ENCODE peak calls at places on chromosomes 11 and 22, in eight cellular contexts. One of them, this sample, is unnamed.

GRCh38 chr11:130209944-130210854 is 50.6 kb downstream of the ST14 start:
- DNase-seq in stomach: peak
- DNase-seq in body of pancreas: no peak
- DNase-seq in heart left ventricle: no peak
- DNase-seq in GM12892: no peak
- DNase-seq in ovary: no peak
- DNase-seq in A549: no peak
- DNase-seq in IMR-90: no peak
- DNase-seq in this sample: no peak

GRCh38 chr22:44702479-44703219 is 645 bp downstream of the PRR5 start:
- DNase-seq in stomach: peak
- DNase-seq in body of pancreas: peak
- DNase-seq in heart left ventricle: no peak
- DNase-seq in GM12892: no peak
- DNase-seq in ovary: peak
- DNase-seq in A549: no peak
- DNase-seq in IMR-90: peak
- DNase-seq in this sample: no peak

GRCh38 chr22:49930596-49931412 is 12.4 kb downstream of the CRELD2 start:
- DNase-seq in stomach: peak
- DNase-seq in body of pancreas: peak
- DNase-seq in heart left ventricle: no peak
- DNase-seq in GM12892: no peak
- DNase-seq in ovary: peak
- DNase-seq in A549: peak
- DNase-seq in IMR-90: peak
- DNase-seq in this sample: peak

GRCh38 chr22:22912722-22913253 is 25.2 kb downstream of the IGLL5 start:
- DNase-seq in stomach: no peak
- DNase-seq in body of pancreas: no peak
- DNase-seq in heart left ventricle: peak
- DNase-seq in GM12892: no peak
- DNase-seq in ovary: no peak
- DNase-seq in A549: no peak
- DNase-seq in IMR-90: no peak
- DNase-seq in this sample: no peak

GRCh38 chr11:23856654-23857053 is 640.2 kb upstream of the LUZP2 start:
- DNase-seq in stomach: no peak
- DNase-seq in body of pancreas: no peak
- DNase-seq in heart left ventricle: no peak
- DNase-seq in GM12892: no peak
- DNase-seq in ovary: no peak
- DNase-seq in A549: no peak
- DNase-seq in IMR-90: peak
- DNase-seq in this sample: no peak

GRCh38 chr22:31284756-31285155 is 7.5 kb downstream of the PIK3IP1 start:
- DNase-seq in stomach: no peak
- DNase-seq in body of pancreas: no peak
- DNase-seq in heart left ventricle: no peak
- DNase-seq in GM12892: no peak
- DNase-seq in ovary: no peak
- DNase-seq in A549: no peak
- DNase-seq in IMR-90: no peak
- DNase-seq in this sample: no peak

GRCh38 chr22:50250555-50251471 is at the start of gene HDAC10:
- DNase-seq in stomach: peak
- DNase-seq in body of pancreas: peak
- DNase-seq in heart left ventricle: peak
- DNase-seq in GM12892: peak
- DNase-seq in ovary: peak
- DNase-seq in A549: peak
- DNase-seq in IMR-90: peak
- DNase-seq in this sample: peak

GRCh38 chr11:20162824-20163777 is 2.8 kb upstream of the DBX1 start:
- DNase-seq in stomach: no peak
- DNase-seq in body of pancreas: no peak
- DNase-seq in heart left ventricle: no peak
- DNase-seq in GM12892: no peak
- DNase-seq in ovary: no peak
- DNase-seq in A549: peak
- DNase-seq in IMR-90: peak
- DNase-seq in this sample: no peak

GRCh38 chr11:78812513-78813293 is 238.0 kb upstream of the NARS2 start:
- DNase-seq in stomach: no peak
- DNase-seq in body of pancreas: peak
- DNase-seq in heart left ventricle: no peak
- DNase-seq in GM12892: no peak
- DNase-seq in ovary: no peak
- DNase-seq in A549: no peak
- DNase-seq in IMR-90: peak
- DNase-seq in this sample: no peak

GRCh38 chr11:58770627-58771457 is 39.1 kb upstream of the GLYAT start:
- DNase-seq in stomach: no peak
- DNase-seq in body of pancreas: no peak
- DNase-seq in heart left ventricle: no peak
- DNase-seq in GM12892: no peak
- DNase-seq in ovary: no peak
- DNase-seq in A549: peak
- DNase-seq in IMR-90: peak
- DNase-seq in this sample: peak

GRCh38 chr11:131910491-131911387 is 540.3 kb downstream of the NTM start:
- DNase-seq in stomach: no peak
- DNase-seq in body of pancreas: no peak
- DNase-seq in heart left ventricle: no peak
- DNase-seq in GM12892: peak
- DNase-seq in ovary: no peak
- DNase-seq in A549: peak
- DNase-seq in IMR-90: peak
- DNase-seq in this sample: no peak

DNA sequence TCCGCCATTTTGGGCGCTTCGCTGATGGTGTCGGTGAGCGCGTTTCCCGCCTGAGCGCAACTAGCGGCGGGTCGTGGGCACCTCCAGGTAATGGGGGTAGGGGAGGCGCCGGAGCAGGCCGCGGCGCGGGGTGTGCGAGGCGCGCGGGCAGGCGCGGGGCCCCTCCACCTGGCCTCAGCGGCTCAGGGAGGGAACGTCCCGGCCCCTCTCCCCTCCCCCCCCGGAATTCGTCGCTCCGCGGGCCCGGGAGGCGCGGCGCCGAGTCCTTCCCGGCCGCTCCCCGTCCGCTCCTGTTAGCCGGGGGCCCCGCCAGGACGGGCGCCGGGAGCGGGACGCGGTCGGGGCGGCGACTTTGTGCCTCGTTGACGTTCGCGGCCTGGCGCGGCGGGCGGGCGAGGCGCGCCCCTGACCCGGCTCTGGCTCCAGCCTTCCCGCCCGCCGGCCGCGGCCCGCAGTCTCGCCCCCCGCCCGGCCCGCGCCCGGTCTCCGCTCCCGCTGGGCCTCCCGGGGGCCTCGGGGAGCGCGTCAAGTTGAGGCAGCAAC is at the start of gene PPP6R3:
- DNase-seq in stomach: no peak
- DNase-seq in body of pancreas: no peak
- DNase-seq in heart left ventricle: no peak
- DNase-seq in GM12892: no peak
- DNase-seq in ovary: no peak
- DNase-seq in A549: no peak
- DNase-seq in IMR-90: no peak
- DNase-seq in this sample: no peak
- TF ChIP-seq POLR2A in stomach: no peak
- TF ChIP-seq POLR2A in body of pancreas: peak
- TF ChIP-seq POLR2A in heart left ventricle: no peak
- TF ChIP-seq POLR2A in GM12892: peak
- TF ChIP-seq POLR2A in ovary: peak
- TF ChIP-seq POLR2A in A549: peak
- TF ChIP-seq POLR2A in IMR-90: peak
- TF ChIP-seq POLR2A in this sample: peak

GRCh38 chr11:1988667-1989317 is 8.8 kb downstream of the H19 start:
- DNase-seq in stomach: no peak
- DNase-seq in body of pancreas: peak
- DNase-seq in heart left ventricle: peak
- DNase-seq in GM12892: no peak
- DNase-seq in ovary: peak
- DNase-seq in A549: peak
- DNase-seq in IMR-90: no peak
- DNase-seq in this sample: no peak
- TF ChIP-seq POLR2A in stomach: no peak
- TF ChIP-seq POLR2A in body of pancreas: no peak
- TF ChIP-seq POLR2A in heart left ventricle: no peak
- TF ChIP-seq POLR2A in GM12892: no peak
- TF ChIP-seq POLR2A in ovary: no peak
- TF ChIP-seq POLR2A in A549: no peak
- TF ChIP-seq POLR2A in IMR-90: no peak
- TF ChIP-seq POLR2A in this sample: no peak

GRCh38 chr11:17350455-17351170 is 987 bp upstream of the NCR3LG1 start:
- DNase-seq in stomach: no peak
- DNase-seq in body of pancreas: no peak
- DNase-seq in heart left ventricle: no peak
- DNase-seq in GM12892: no peak
- DNase-seq in ovary: no peak
- DNase-seq in A549: no peak
- DNase-seq in IMR-90: no peak
- DNase-seq in this sample: no peak

GRCh38 chr11:17351171-17351509 is 460 bp upstream of the NCR3LG1 start:
- DNase-seq in stomach: no peak
- DNase-seq in body of pancreas: no peak
- DNase-seq in heart left ventricle: no peak
- DNase-seq in GM12892: no peak
- DNase-seq in ovary: no peak
- DNase-seq in A549: peak
- DNase-seq in IMR-90: no peak
- DNase-seq in this sample: no peak

GRCh38 chr11:17353228-17354021 is 1.8 kb downstream of the NCR3LG1 start:
- DNase-seq in stomach: peak
- DNase-seq in body of pancreas: peak
- DNase-seq in heart left ventricle: peak
- DNase-seq in GM12892: peak
- DNase-seq in ovary: peak
- DNase-seq in A549: peak
- DNase-seq in IMR-90: peak
- DNase-seq in this sample: peak

GRCh38 chr11:17352925-17353227 is 1.3 kb downstream of the NCR3LG1 start:
- DNase-seq in stomach: peak
- DNase-seq in body of pancreas: peak
- DNase-seq in heart left ventricle: peak
- DNase-seq in GM12892: peak
- DNase-seq in ovary: peak
- DNase-seq in A549: peak
- DNase-seq in IMR-90: peak
- DNase-seq in this sample: peak

GRCh38 chr11:17351510-17352176 is at the start of gene NCR3LG1:
- DNase-seq in stomach: peak
- DNase-seq in body of pancreas: peak
- DNase-seq in heart left ventricle: peak
- DNase-seq in GM12892: peak
- DNase-seq in ovary: peak
- DNase-seq in A549: peak
- DNase-seq in IMR-90: peak
- DNase-seq in this sample: peak
- TF ChIP-seq POLR2A in stomach: no peak
- TF ChIP-seq POLR2A in body of pancreas: peak
- TF ChIP-seq POLR2A in heart left ventricle: no peak
- TF ChIP-seq POLR2A in GM12892: no peak
- TF ChIP-seq POLR2A in ovary: peak
- TF ChIP-seq POLR2A in A549: no peak
- TF ChIP-seq POLR2A in IMR-90: peak
- TF ChIP-seq POLR2A in this sample: peak

DNA sequence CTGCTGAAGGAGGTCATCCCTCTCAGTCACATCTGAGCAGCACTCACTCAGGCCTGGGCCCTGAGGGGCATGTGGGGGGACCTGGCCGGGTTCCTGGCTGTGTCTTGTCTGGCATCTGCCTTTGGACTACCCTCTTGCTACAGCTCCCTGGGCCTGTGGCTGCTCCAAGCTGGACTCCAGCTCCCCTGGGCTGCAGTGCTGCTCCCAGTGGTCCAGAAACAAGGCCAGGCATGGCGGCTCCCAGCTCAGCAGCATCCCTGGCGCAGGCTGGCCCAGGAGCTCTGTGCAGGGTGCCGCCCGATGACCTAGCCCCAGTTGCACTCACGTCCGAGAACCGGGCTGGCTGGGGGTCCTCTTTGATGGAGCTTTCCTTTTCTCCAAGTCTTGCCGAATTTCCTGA is 5.3 kb downstream of the CDPF1 start:
- DNase-seq in stomach: no peak
- DNase-seq in body of pancreas: no peak
- DNase-seq in heart left ventricle: no peak
- DNase-seq in GM12892: no peak
- DNase-seq in ovary: no peak
- DNase-seq in A549: no peak
- DNase-seq in IMR-90: no peak
- DNase-seq in this sample: no peak
- TF ChIP-seq POLR2A in stomach: no peak
- TF ChIP-seq POLR2A in body of pancreas: no peak
- TF ChIP-seq POLR2A in heart left ventricle: no peak
- TF ChIP-seq POLR2A in GM12892: no peak
- TF ChIP-seq POLR2A in ovary: no peak
- TF ChIP-seq POLR2A in A549: no peak
- TF ChIP-seq POLR2A in IMR-90: no peak
- TF ChIP-seq POLR2A in this sample: no peak

DNA sequence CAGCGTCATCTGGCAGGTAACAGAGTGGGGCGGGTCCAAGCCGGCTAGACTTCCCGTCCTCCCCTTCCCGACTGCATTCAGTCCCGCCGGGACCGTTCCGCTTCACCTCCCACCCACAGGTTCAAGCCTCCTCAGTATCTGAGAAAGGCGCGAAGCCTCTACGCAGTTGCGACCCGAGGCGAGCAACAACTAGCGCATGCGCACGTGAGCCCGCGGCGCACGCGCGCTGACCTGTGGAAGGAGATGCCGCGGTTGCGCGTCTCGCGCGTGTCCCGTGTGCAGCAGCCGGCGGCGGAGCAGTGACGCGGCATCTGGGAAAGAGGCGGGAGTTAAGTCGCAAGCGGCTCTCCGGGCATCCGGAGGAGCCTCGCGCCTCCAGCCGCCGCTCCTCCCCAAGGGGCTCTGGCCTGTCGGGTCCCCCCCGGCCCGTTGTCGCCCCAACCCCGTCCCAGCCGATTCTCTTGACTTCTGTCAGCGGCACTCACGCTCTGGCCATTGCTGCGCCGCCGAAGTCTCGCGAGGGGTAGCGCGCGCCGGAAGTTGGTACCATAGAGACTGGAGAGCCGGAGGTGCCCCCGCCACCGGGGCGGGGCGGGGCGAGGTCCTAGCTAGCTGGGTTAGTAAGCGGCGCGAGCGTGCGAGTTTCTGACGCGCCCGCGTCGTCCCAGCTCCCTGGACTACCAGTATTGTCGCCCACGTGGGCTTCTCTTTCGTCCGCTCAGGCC is at the start of gene THAP7:
- DNase-seq in stomach: peak
- DNase-seq in body of pancreas: peak
- DNase-seq in heart left ventricle: peak
- DNase-seq in GM12892: peak
- DNase-seq in ovary: peak
- DNase-seq in A549: peak
- DNase-seq in IMR-90: peak
- DNase-seq in this sample: peak
- TF ChIP-seq POLR2A in stomach: no peak
- TF ChIP-seq POLR2A in body of pancreas: peak
- TF ChIP-seq POLR2A in heart left ventricle: no peak
- TF ChIP-seq POLR2A in GM12892: peak
- TF ChIP-seq POLR2A in ovary: peak
- TF ChIP-seq POLR2A in A549: peak
- TF ChIP-seq POLR2A in IMR-90: peak
- TF ChIP-seq POLR2A in this sample: peak

This sample was measured in erythroblast.